ENCODE peak calls at places on chromosomes 12 and 14, in four cellular contexts. D is H9, H is neuronal stem cell, U is H1. C is an unnamed sample.

GRCh38 chr12:42482086-42482819 is 107.3 kb downstream of the PRICKLE1 start:
- DNase-seq in D (peak; percentile 34), H (no peak), U (no peak), C (no peak)

GRCh38 chr12:41661141-41661540 is 473.0 kb downstream of the PDZRN4 start:
- DNase-seq in D (no peak), H (no peak), U (no peak), C (no peak)

GRCh38 chr12:69338120-69338859 is 9.9 kb upstream of the LYZ start:
- DNase-seq in D (no peak), H (no peak), U (no peak), C (no peak)

GRCh38 chr12:65646127-65646643 is 178.1 kb upstream of the HMGA2 start:
- DNase-seq in D (no peak), H (no peak), U (no peak), C (no peak)

GRCh38 chr14:92844220-92844619 is 50.1 kb downstream of the GOLGA5 start:
- DNase-seq in D (no peak), H (no peak), U (no peak), C (no peak)

GRCh38 chr12:93502802-93503623 is 35.7 kb downstream of the MRPL42 start:
- DNase-seq in D (no peak), H (peak; percentile 21), U (peak; percentile 9), C (peak; percentile 54)

GRCh38 chr14:29925736-29926135 is 1.9 kb downstream of the PRKD1 start:
- DNase-seq in D (no peak), H (no peak), U (no peak), C (no peak)

GRCh38 chr14:68585690-68586089 is 207.2 kb downstream of the ZFP36L1 start:
- DNase-seq in D (no peak), H (no peak), U (no peak), C (no peak)

GRCh38 chr12:49017764-49018281 is 753 bp downstream of the PRKAG1 start:
- DNase-seq in D (no peak), H (peak; percentile 43), U (no peak), C (peak; percentile 79)

GRCh38 chr12:75553398-75553797 is 42.0 kb upstream of the KRR1 start:
- DNase-seq in D (no peak), H (peak; percentile 31), U (no peak), C (peak; percentile 33)

DNA sequence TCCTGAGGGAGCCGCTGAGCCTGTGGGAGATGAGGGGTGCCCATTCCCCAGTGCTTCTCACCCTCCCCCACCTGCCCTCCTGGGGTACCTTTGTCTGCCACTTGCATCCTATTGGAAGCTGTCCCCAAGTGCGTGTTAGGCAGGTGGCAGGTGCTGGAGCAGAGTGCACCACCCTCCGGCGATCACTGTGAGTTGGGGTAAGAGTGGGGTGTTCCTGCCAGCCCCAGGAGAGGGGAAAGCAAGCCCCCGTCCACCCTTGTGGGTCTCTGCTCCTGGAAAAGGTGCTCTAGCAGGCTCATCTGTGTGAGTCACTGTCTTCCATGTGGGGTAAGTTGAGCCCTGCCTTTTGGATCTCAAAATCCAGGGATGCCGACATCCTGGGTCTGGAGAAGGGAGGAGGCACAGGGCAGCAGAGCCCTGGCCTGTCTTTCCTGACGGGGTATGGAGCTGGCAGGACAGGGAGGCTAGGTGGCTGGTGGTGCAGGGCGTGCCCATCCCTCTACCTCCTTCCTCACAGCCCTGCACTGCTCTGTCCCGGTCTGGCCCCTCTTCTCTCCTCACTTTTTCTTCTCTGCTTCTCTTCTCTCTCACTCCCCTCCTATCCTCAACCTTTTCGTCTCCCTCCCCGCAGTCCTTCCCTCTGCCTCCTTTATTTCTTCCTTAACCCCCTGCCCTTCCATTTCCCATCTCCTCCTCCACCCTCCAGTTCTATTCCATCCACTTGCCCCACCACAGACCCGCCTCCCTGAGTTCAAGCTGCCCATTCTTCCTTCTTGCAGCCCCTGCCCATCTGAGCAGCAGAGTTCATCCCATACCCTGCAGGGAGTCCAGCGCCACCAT is 20.1 kb upstream of the KRT7 start:
- DNase-seq in D (no peak), H (no peak), U (no peak), C (no peak)
- H2BK120ac ChIP-seq in D (no peak overlapping the region), H (no peak overlapping the region), U (no peak overlapping the region), C (no peak overlapping the region)

GRCh38 chr14:64213079-64213478 is 81.1 kb downstream of the ESR2 start:
- DNase-seq in D (no peak), H (no peak), U (no peak), C (no peak)

GRCh38 chr14:64213853-64214570 is 80.2 kb downstream of the ESR2 start:
- DNase-seq in D (no peak), H (no peak), U (no peak), C (no peak)

GRCh38 chr14:64210211-64210610 is 84.0 kb downstream of the ESR2 start:
- DNase-seq in D (no peak), H (no peak), U (no peak), C (no peak)

GRCh38 chr14:64215274-64215673 is 78.9 kb downstream of the ESR2 start:
- DNase-seq in D (no peak), H (no peak), U (no peak), C (no peak)

DNA sequence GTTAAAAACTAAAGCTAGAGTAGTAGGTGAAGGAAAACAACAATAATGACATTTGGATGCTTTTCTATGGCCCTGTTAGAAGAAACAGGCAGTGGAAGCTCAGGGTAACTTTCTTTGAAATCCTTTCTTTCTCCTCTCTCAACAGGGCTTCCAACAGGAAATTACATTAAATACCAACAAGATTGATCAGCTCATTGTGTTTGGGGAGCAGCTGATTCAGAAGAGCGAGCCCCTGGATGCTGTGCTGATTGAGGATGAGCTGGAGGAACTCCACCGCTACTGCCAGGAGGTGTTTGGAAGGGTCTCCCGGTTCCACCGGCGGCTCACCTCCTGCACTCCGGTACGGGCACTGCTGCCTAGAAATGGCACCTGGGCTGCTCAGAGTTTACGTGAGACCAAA is 81.5 kb downstream of the ESR2 start:
- DNase-seq in D (no peak), H (no peak), U (no peak), C (no peak)
- H2BK12ac ChIP-seq in D (no peak overlapping the region), H (no peak overlapping the region), U (no peak overlapping the region), C (no peak overlapping the region)

DNA sequence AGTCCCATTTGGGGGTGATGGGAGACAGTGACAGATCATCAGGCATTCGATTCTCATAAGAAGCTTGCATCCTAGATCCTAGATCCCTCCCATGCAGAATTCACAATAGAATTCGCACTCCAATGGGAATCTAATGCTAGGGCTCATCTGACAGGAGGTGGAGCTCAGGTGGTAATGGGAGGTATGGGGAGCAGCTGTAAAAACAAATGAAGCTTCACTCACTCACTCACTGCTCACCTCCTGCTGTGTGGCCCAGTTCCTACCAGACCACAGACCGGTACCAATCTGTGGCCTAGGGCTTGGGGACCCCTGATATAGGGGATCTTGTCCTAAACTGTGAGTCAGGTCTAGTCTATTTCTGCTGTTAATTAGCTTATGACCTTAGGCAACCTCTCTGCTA is 40.1 kb upstream of the EPS8 start:
- DNase-seq in D (no peak), H (no peak), U (no peak), C (no peak)
- H2BK120ac ChIP-seq in D (no peak overlapping the region), H (no peak overlapping the region), U (no peak overlapping the region), C (no peak overlapping the region)

GRCh38 chr14:61941421-61941805 is 179.2 kb downstream of the SNAPC1 start:
- DNase-seq in D (no peak), H (no peak), U (no peak), C (no peak)

DNA sequence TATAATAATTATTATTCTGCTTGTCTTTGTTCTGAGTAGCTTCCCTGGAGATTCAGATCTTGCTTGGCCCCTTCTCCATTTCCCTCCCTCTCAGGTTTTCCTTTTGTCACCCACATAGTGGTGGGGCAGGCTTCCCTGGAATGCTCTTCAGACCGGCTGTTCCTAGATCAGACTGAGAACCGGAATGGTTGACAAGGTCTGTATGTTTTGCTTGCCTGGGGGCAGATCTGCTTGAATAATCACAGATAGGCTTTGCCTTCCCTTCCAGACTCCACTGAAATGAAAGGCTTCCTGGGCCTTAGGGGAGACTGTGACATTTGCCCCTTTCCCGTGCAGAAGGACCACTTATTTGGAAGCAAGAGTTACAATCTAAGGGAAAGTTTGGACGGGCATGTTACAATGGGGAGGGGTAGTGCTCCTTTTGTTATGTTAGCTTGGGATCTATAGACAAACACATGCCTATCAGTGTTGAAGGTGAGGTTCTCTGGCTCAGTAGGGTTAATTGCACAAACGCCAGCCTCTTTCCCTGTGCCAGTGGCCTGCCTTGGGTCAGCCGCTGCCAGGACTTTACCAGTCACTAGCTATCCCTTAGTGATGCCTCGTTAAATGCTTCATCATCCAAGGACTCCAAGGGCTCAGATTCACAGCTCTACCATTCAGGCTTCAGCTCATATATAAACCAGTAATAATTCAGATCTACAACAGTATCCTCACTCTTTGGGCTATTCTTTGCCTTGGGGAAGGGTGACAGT is 178.6 kb downstream of the SNAPC1 start:
- DNase-seq in D (peak; percentile 36), H (no peak), U (no peak), C (no peak)
- H2BK12ac ChIP-seq in D (no peak overlapping the region), H (no peak overlapping the region), U (no peak overlapping the region), C (no peak overlapping the region)

GRCh38 chr12:25477217-25477616 is 75.9 kb downstream of the LMNTD1 start:
- DNase-seq in D (no peak), H (no peak), U (no peak), C (no peak)

GRCh38 chr12:25480145-25480544 is 72.9 kb downstream of the LMNTD1 start:
- DNase-seq in D (no peak), H (no peak), U (no peak), C (no peak)

GRCh38 chr12:25482637-25483036 is 70.4 kb downstream of the LMNTD1 start:
- DNase-seq in D (no peak), H (no peak), U (no peak), C (peak; percentile 30)
- H2BK120ac ChIP-seq in D (no peak overlapping the region), H (no peak overlapping the region), U (no peak overlapping the region), C (no peak overlapping the region)

DNA sequence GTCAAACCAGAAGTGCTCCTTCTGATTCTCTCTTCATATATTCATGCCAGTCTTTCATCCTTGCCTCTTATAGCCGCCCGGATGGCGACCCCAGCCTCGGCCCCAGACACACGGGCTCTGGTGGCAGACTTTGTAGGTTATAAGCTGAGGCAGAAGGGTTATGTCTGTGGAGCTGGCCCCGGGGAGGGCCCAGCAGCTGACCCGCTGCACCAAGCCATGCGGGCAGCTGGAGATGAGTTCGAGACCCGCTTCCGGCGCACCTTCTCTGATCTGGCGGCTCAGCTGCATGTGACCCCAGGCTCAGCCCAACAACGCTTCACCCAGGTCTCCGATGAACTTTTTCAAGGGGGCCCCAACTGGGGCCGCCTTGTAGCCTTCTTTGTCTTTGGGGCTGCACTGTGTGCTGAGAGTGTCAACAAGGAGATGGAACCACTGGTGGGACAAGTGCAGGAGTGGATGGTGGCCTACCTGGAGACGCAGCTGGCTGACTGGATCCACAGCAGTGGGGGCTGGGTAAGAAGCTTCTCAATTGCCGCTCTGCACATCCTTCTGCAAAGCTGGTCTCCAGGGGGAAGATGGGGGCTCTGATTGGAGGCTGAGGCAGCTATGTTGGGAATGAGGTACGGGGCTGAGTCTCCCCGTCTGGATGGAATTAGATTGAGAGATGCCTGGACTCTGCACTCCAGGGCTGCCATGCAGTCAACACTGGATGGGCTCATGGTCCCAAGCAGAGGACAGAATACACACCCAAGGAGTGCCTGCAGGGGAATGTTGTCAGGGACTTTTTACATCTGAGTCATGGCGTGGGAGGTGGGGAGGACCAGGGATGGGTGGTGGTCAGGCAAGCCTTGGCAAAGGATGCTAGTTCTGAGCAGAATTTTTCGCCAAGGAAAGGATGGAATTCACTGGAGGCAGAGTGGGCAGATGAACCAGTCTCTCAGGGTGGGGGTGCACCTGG is 1.3 kb downstream of the BCL2L2 start:
- DNase-seq in D (no peak), H (no peak), U (no peak), C (no peak)
- H2BK12ac ChIP-seq in D (no peak overlapping the region), H (no peak overlapping the region), U (no peak overlapping the region), C (no peak overlapping the region)

C was measured in mesenchymal stem cell.